ENCODE peak calls at places on chromosomes 11 and 22, in eight cellular contexts. E is stomach, T is uterus, D is cardiac fibroblast, N is PC-3, U is lung, J is AG09309, G is ovary. P is an unnamed sample.

GRCh38 chr11:14554959-14555358 is 34.8 kb upstream of the PSMA1 start:
- DNase-seq in U (no peak), E (no peak), T (no peak), D (peak; percentile 56), G (no peak), N (no peak), J (no peak), P (peak; percentile 97)

GRCh38 chr11:34809191-34810106 is 106.7 kb downstream of the APIP start:
- DNase-seq in D (peak; percentile 47), E (no peak), J (no peak), N (peak; percentile 88), G (no peak), U (no peak), T (no peak), P (peak; percentile 37)

GRCh38 chr11:44699497-44699896 is 27.3 kb upstream of the TSPAN18 start:
- DNase-seq in E (no peak), D (no peak), G (no peak), T (no peak), J (no peak), U (no peak), N (no peak), P (no peak)

GRCh38 chr11:109940816-109941215 is 152.4 kb upstream of the ZC3H12C start:
- DNase-seq in D (peak; percentile 94), G (no peak), E (no peak), U (no peak), N (peak; percentile 97), J (peak; percentile 45), T (no peak), P (peak; percentile 68)

GRCh38 chr22:31899661-31900060 is 44.7 kb upstream of the YWHAH start:
- DNase-seq in T (no peak), G (no peak), E (no peak), D (no peak), J (no peak), N (no peak), U (no peak), P (no peak)

GRCh38 chr11:112511271-112511670 is 250.6 kb upstream of the PLET1 start:
- DNase-seq in J (no peak), N (no peak), T (no peak), G (no peak), E (no peak), U (no peak), D (no peak), P (no peak)

GRCh38 chr11:100908746-100909145 is 220.9 kb downstream of the PGR start:
- DNase-seq in U (no peak), T (no peak), E (no peak), G (no peak), N (peak; percentile 23), D (peak; percentile 20), J (no peak), P (no peak)

GRCh38 chr11:90204832-90205646 is 17.8 kb downstream of the CHORDC1 start:
- DNase-seq in T (no peak), E (no peak), U (no peak), J (peak; percentile 16), D (peak; percentile 77), N (peak; percentile 75), G (no peak), P (peak; percentile 76)

GRCh38 chr11:47714554-47715081 is 551 bp downstream of the AGBL2 start:
- DNase-seq in N (no peak), G (no peak), E (no peak), D (peak; percentile 28), U (peak; percentile 29), T (peak; percentile 20), J (no peak), P (peak; percentile 22)

GRCh38 chr11:1756791-1757771 is 6.6 kb downstream of the CTSD start:
- DNase-seq in D (no peak), G (peak; percentile 27), J (no peak), E (no peak), N (no peak), T (no peak), U (no peak), P (no peak)

GRCh38 chr11:777288-778255 is at the start of gene GATD1:
- DNase-seq in D (peak; percentile 78), E (peak; percentile 95), J (no peak), T (peak; percentile 94), G (peak; percentile 93), N (peak; percentile 86), U (peak; percentile 93), P (peak; percentile 94)

GRCh38 chr11:110198031-110198729 is 98.2 kb downstream of the RDX start:
- DNase-seq in T (no peak), U (peak; percentile 27), N (peak; percentile 54), G (no peak), E (no peak), D (peak; percentile 73), J (no peak), P (no peak)

GRCh38 chr11:93740031-93740801 is 1.1 kb downstream of the TAF1D start:
- DNase-seq in J (no peak), E (no peak), N (peak; percentile 67), T (no peak), U (peak; percentile 44), G (no peak), D (peak; percentile 72), P (peak; percentile 46)

GRCh38 chr11:7549681-7550080 is 35.9 kb downstream of the PPFIBP2 start:
- DNase-seq in E (no peak), U (no peak), T (no peak), D (no peak), N (no peak), G (no peak), J (no peak), P (no peak)

GRCh38 chr11:67312187-67313021 is 9.1 kb downstream of the SSH3 start:
- DNase-seq in N (peak; percentile 96), T (no peak), G (no peak), E (peak; percentile 84), J (no peak), D (no peak), U (peak; percentile 56), P (no peak)

GRCh38 chr11:113014262-113014661 is 53.0 kb downstream of the NCAM1 start:
- DNase-seq in U (no peak), N (no peak), T (no peak), D (no peak), J (no peak), E (no peak), G (peak; percentile 32), P (peak; percentile 14)

GRCh38 chr11:125380756-125381445 is 115.2 kb downstream of the FEZ1 start:
- DNase-seq in N (no peak), E (no peak), G (no peak), T (no peak), D (no peak), U (no peak), J (no peak), P (no peak)

GRCh38 chr11:126103150-126103549 is 40.5 kb upstream of the CDON start:
- DNase-seq in N (no peak), D (no peak), G (no peak), E (no peak), J (no peak), U (no peak), T (no peak), P (no peak)

GRCh38 chr11:128179049-128179448 is 408.3 kb downstream of the ETS1 start:
- DNase-seq in U (no peak), N (no peak), T (no peak), E (no peak), G (no peak), J (no peak), D (no peak), P (no peak)

GRCh38 chr11:83726316-83726715 is 440.1 kb upstream of the CCDC90B start:
- DNase-seq in D (no peak), G (no peak), J (no peak), U (no peak), N (no peak), E (no peak), T (no peak), P (no peak)
- H3K4me3 ChIP-seq in D (no peak overlapping the region), G (no peak overlapping the region), J (no peak overlapping the region), U (no peak overlapping the region), N (no peak overlapping the region), E (no peak overlapping the region), T (no peak overlapping the region), P (no peak overlapping the region)

GRCh38 chr11:120717623-120718022 is 206.1 kb downstream of the GRIK4 start:
- DNase-seq in G (no peak), N (no peak), U (no peak), T (no peak), D (no peak), J (no peak), E (no peak), P (no peak)

GRCh38 chr11:120715239-120715638 is 203.7 kb downstream of the GRIK4 start:
- DNase-seq in T (no peak), J (no peak), U (no peak), G (no peak), D (no peak), N (peak; percentile 5), E (no peak), P (peak; percentile 21)

GRCh38 chr11:120718171-120718570 is 206.6 kb downstream of the GRIK4 start:
- DNase-seq in J (no peak), D (no peak), G (no peak), U (no peak), N (no peak), E (no peak), T (no peak), P (no peak)

GRCh38 chr11:120719348-120719747 is 207.8 kb downstream of the GRIK4 start:
- DNase-seq in U (no peak), N (no peak), T (no peak), J (no peak), D (no peak), G (no peak), E (no peak), P (no peak)

GRCh38 chr11:120717042-120717441 is 205.5 kb downstream of the GRIK4 start:
- DNase-seq in D (no peak), T (no peak), N (no peak), J (no peak), U (no peak), E (no peak), G (no peak), P (no peak)
- H3K4me3 ChIP-seq in D (no peak overlapping the region), T (no peak overlapping the region), N (no peak overlapping the region), J (no peak overlapping the region), U (no peak overlapping the region), E (no peak overlapping the region), G (no peak overlapping the region), P (no peak overlapping the region)

GRCh38 chr11:65112226-65112550 is 516 bp downstream of the TM7SF2 start:
- DNase-seq in J (no peak), N (no peak), E (no peak), G (no peak), U (no peak), D (no peak), T (no peak), P (no peak)
- H3K4me3 ChIP-seq in J (peak overlapping the region; percentile 50), N (peak overlapping the region; percentile 73), E (peak overlapping the region; percentile 57), G (peak overlapping the region; percentile 51), U (peak overlapping the region; percentile 36), D (peak overlapping the region; percentile 49), T (peak overlapping the region; percentile 22), P (peak overlapping the region; percentile 89)

DNA sequence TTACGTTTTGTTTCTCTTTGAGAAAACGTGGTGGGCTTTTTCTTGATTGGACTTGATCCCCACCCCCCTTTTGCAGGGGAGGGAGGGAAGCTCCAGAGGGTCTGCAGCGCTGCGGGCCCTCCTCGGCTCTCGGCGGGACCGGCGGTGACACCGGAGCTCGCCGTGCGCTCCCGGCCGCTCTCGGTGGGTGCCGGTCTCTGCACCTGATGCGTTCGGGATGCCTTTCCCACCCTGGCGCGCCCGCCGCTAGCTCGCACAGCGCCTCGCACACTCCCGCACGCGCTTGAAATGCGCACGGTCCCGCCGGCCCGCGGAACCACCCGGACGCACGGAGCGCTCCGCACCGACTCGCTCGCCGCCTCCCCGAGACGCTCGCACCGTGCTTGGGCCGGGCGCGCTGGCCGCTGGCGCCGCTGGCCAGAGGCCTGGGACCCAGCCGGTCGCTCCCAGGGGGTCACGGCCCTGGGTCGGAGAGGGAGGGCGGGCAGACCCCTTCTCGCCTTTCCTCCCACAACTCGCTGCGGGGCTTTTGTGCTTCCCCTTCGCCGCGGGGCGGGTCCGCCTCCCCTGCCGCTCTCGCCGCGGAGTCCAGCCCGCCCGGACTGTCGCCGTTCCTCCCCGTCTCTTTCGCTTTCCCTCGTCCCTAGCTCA is 1.0 kb downstream of the ZBTB16 start:
- DNase-seq in T (no peak), D (no peak), U (peak; percentile 44), E (peak; percentile 45), N (no peak), J (no peak), G (peak; percentile 62), P (peak; percentile 66)
- H3K4me3 ChIP-seq in T (peak overlapping the region; percentile 98), D (peak overlapping the region; percentile 88), U (peak overlapping the region; percentile 80), E (peak overlapping the region; percentile 93), N (peak overlapping the region; percentile 57), J (peak overlapping the region; percentile 51), G (peak overlapping the region; percentile 99), P (peak overlapping the region; percentile 85)

P was measured in cardiac muscle cell.